ENCODE peak calls at places on chromosomes 1 and 21, in eight cellular contexts. A, E, H, O, F, W, S and V are unnamed samples.

GRCh38 chr1:239308701-239309333 is 77.6 kb upstream of the CHRM3 start:
- DNase-seq in A (peak), E (peak), H (no peak), O (no peak), F (no peak), W (no peak), S (peak), V (peak)

GRCh38 chr1:111475706-111476105 is 1.9 kb downstream of the C1orf162 start:
- DNase-seq in A (no peak), E (no peak), H (no peak), O (no peak), F (no peak), W (no peak), S (no peak), V (peak)

GRCh38 chr1:54823670-54824069 is 22.5 kb upstream of the TTC22 start:
- DNase-seq in A (no peak), E (no peak), H (no peak), O (no peak), F (no peak), W (no peak), S (no peak), V (no peak)

GRCh38 chr1:110673805-110674336 is 869 bp downstream of the KCNA3 start:
- DNase-seq in A (no peak), E (no peak), H (no peak), O (no peak), F (no peak), W (no peak), S (no peak), V (peak)

GRCh38 chr1:209993061-209993830 is 55.2 kb downstream of the SYT14 start:
- DNase-seq in A (no peak), E (no peak), H (peak), O (no peak), F (no peak), W (no peak), S (no peak), V (no peak)

GRCh38 chr1:19209439-19209989 is 552 bp downstream of the UBR4 start:
- DNase-seq in A (peak), E (peak), H (no peak), O (no peak), F (peak), W (peak), S (peak), V (peak)

GRCh38 chr1:234500269-234500668 is 21.3 kb upstream of the TARBP1 start:
- DNase-seq in A (peak), E (no peak), H (no peak), O (no peak), F (no peak), W (no peak), S (peak), V (peak)

GRCh38 chr1:78560811-78561210 is 59.4 kb upstream of the IFI44L start:
- DNase-seq in A (no peak), E (no peak), H (no peak), O (no peak), F (no peak), W (no peak), S (peak), V (no peak)

GRCh38 chr1:182617734-182618288 is 13.6 kb upstream of the RGS16 start:
- DNase-seq in A (peak), E (no peak), H (peak), O (no peak), F (no peak), W (no peak), S (peak), V (peak)

GRCh38 chr1:152801333-152801732 is 4.8 kb downstream of the LCE1D start:
- DNase-seq in A (no peak), E (no peak), H (no peak), O (no peak), F (no peak), W (no peak), S (peak), V (no peak)

GRCh38 chr1:150549496-150550221 is 451 bp downstream of the ADAMTSL4 start:
- DNase-seq in A (no peak), E (no peak), H (no peak), O (no peak), F (no peak), W (peak), S (no peak), V (no peak)

GRCh38 chr1:200894712-200895447 is at the start of gene INAVA:
- DNase-seq in A (no peak), E (peak), H (no peak), O (no peak), F (no peak), W (peak), S (peak), V (no peak)

GRCh38 chr1:197595244-197595904 is 179.9 kb downstream of the DENND1B start:
- DNase-seq in A (no peak), E (no peak), H (no peak), O (no peak), F (no peak), W (no peak), S (no peak), V (no peak)

GRCh38 chr21:45818276-45818903 is 163.2 kb upstream of the COL6A1 start:
- DNase-seq in A (no peak), E (no peak), H (no peak), O (peak), F (no peak), W (no peak), S (peak), V (peak)

GRCh38 chr1:3717715-3718601 is 34.3 kb upstream of the CCDC27 start:
- DNase-seq in A (no peak), E (no peak), H (no peak), O (no peak), F (peak), W (no peak), S (peak), V (peak)

GRCh38 chr1:37677808-37678207 is 14.5 kb upstream of the CDCA8 start:
- DNase-seq in A (no peak), E (no peak), H (no peak), O (no peak), F (no peak), W (no peak), S (no peak), V (no peak)

GRCh38 chr1:32321712-32322291 is 14.2 kb downstream of the MARCKSL1 start:
- DNase-seq in A (no peak), E (peak), H (no peak), O (no peak), F (no peak), W (peak), S (no peak), V (peak)

GRCh38 chr1:226712779-226713420 is 26.2 kb downstream of the ITPKB start:
- DNase-seq in A (no peak), E (no peak), H (no peak), O (no peak), F (no peak), W (no peak), S (no peak), V (no peak)

GRCh38 chr1:85806236-85806965 is 98.2 kb upstream of the ZNHIT6 start:
- DNase-seq in A (no peak), E (no peak), H (no peak), O (no peak), F (no peak), W (no peak), S (no peak), V (no peak)

GRCh38 chr1:106995970-106996369 is 60.5 kb upstream of the PRMT6 start:
- DNase-seq in A (no peak), E (no peak), H (no peak), O (no peak), F (peak), W (no peak), S (no peak), V (peak)

GRCh38 chr1:67491280-67491679 is 61.1 kb upstream of the SERBP1 start:
- DNase-seq in A (no peak), E (no peak), H (no peak), O (no peak), F (no peak), W (no peak), S (no peak), V (no peak)

DNA sequence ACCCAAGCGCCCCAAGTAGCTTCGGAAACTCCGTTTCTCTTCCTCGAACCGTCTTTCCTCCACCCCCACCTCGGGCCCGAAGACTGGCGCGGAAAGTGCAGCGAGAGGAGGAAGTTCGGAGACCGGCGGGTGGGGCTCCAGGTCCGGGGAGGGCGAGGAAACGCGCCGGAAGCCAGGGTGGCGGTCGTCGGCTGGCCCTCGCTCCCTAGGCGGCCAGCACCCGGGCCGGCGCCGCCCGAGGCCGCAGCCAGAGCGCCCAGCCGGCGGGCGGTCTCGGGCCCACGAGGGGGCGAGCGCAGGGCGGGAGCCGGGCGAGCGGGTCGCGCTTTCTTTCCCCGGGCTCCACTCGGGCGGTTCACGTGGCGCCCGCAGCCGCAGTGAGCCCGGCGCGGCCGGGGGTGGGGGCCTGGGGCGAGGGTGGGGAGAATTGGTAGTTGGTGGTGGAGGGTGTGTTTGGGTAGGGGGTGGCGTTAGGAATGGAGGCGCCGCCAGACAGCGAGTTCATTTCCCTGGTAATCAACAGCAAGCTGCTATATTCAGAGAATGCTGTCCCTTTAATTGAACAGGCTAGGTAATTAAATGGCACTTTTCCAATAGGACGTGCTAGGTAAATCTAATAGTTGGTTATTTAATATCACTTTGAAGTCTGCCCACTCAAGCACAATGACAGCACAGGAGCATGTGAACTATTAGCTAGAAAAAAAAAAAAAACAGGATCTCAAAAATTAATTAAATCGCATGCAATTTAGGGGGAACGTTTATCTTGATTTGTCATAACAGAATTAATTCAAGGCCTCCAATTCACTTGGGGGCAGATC is 6.7 kb downstream of the LMO4 start:
- DNase-seq in A (peak), E (peak), H (no peak), O (no peak), F (peak), W (peak), S (peak), V (peak)
- TF ChIP-seq CTCF in A (no peak), E (no peak), H (no peak), O (peak), F (peak), W (no peak), S (no peak), V (no peak)

GRCh38 chr1:194807530-194808220 is 1621.3 kb upstream of the B3GALT2 start:
- DNase-seq in A (no peak), E (no peak), H (no peak), O (no peak), F (no peak), W (no peak), S (no peak), V (no peak)

GRCh38 chr1:194813109-194813508 is 1626.7 kb upstream of the B3GALT2 start:
- DNase-seq in A (no peak), E (no peak), H (no peak), O (no peak), F (no peak), W (no peak), S (peak), V (no peak)

DNA sequence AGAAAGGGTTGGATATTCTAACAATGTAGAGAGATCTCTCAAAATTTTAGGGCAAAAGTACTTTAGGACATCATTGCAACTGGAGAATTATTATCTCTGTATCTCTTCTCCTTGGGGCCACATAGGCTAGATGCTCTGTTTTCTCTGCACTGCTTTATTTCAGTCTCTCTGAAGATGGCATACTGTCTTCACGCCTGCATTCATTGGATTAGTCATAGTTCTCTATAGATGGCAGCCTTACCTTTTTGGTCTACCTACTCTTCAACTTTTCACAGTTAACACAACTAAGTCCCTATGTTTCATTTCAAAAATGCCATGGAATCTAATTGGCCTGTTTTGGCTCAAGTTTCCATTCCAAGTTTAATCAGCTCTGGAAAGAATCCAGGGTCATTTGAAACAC is 1623.3 kb upstream of the B3GALT2 start:
- DNase-seq in A (no peak), E (no peak), H (no peak), O (no peak), F (no peak), W (no peak), S (no peak), V (no peak)
- TF ChIP-seq CTCF in A (no peak), E (no peak), H (no peak), O (no peak), F (no peak), W (no peak), S (no peak), V (no peak)

DNA sequence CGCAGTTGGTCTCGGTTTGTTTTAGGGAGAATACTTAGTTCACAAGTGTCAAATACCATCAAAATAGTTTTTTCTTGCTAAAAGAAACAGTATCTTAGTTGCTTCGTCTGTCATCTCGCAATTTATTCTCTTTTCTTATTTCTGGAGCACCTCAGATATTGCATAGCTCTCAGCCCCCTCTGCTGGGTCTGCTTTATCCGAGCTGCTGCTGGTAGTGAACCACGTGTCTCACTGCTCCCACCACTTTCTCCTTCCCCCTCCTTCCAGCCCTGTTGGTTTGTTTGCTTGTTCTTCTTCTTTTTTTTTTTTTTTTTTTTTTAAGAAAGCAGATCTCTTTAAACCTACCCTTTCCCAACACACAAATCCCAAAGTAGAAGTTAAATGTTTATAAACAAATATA is 170.8 kb downstream of the EDEM3 start:
- DNase-seq in A (no peak), E (no peak), H (no peak), O (no peak), F (no peak), W (no peak), S (no peak), V (no peak)
- TF ChIP-seq CTCF in A (no peak), E (no peak), H (no peak), O (no peak), F (no peak), W (no peak), S (no peak), V (no peak)

DNA sequence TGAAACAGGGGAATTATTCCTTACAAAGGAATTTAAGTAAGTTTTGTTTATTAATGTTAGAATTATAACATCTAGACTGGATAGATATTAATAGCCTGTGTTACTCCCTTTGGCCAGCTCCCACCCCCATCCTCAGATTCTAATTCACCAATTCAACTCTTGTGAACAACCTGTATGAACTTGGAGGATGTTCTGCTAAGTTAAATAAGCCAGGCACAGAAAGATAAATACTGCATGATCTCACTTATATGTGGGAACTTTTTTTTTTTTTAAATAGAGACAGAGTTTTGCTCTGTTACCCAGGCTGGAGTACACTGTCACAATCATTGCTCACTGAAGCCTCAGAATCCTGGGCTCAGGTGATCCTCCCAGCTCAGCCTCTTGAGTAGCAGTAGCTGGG is 32.2 kb downstream of the EFCAB7 start:
- DNase-seq in A (no peak), E (no peak), H (no peak), O (no peak), F (no peak), W (no peak), S (no peak), V (no peak)
- TF ChIP-seq CTCF in A (no peak), E (no peak), H (no peak), O (no peak), F (no peak), W (no peak), S (no peak), V (no peak)